ENCODE peak calls at places on chromosomes 1 and 21, in seven cellular contexts. N is WTC11, D is GM12878, V is HEK293T, W is HCT116, K is K562, S is HepG2. T is an unnamed sample.

GRCh38 chr1:109815809-109816791 is 52.4 kb upstream of the EPS8L3 start:
- DNase-seq in N (no peak), D (peak; percentile 90), V (no peak), W (no peak), K (peak; percentile 5), S (no peak), T (no peak)

GRCh38 chr1:43451701-43452532 is 1.8 kb downstream of the HYI start:
- DNase-seq in N (no peak), D (no peak), V (no peak), W (no peak), K (no peak), S (no peak), T (no peak)

GRCh38 chr21:45376459-45377324 is 28.3 kb upstream of the COL18A1 start:
- DNase-seq in N (no peak), D (no peak), V (no peak), W (no peak), K (no peak), S (no peak), T (peak; percentile 27)

GRCh38 chr1:246317723-246318359 is 189.2 kb downstream of the SMYD3 start:
- DNase-seq in N (no peak), D (no peak), V (no peak), W (no peak), K (no peak), S (no peak), T (no peak)

GRCh38 chr1:96387785-96388184 is 333.8 kb upstream of the PTBP2 start:
- DNase-seq in N (no peak), D (no peak), V (no peak), W (no peak), K (no peak), S (no peak), T (no peak)

GRCh38 chr21:36478941-36479340 is 981 bp downstream of the CLDN14 start:
- DNase-seq in N (peak; percentile 57), D (no peak), V (no peak), W (no peak), K (no peak), S (no peak), T (peak; percentile 62)

GRCh38 chr1:150498342-150498741 is 9.6 kb upstream of the ECM1 start:
- DNase-seq in N (no peak), D (no peak), V (no peak), W (no peak), K (no peak), S (no peak), T (no peak)

GRCh38 chr21:15243356-15243755 is 178.6 kb upstream of the NRIP1 start:
- DNase-seq in N (no peak), D (no peak), V (no peak), W (no peak), K (no peak), S (no peak), T (no peak)

GRCh38 chr1:180365039-180365438 is 135.0 kb downstream of the LHX4 start:
- DNase-seq in N (no peak), D (no peak), V (peak; percentile 30), W (no peak), K (peak; percentile 28), S (peak; percentile 9), T (no peak)

GRCh38 chr1:237187854-237188253 is 145.9 kb downstream of the RYR2 start:
- DNase-seq in N (no peak), D (no peak), V (no peak), W (no peak), K (no peak), S (no peak), T (no peak)

GRCh38 chr1:165073402-165074007 is 283.0 kb downstream of the LMX1A start:
- DNase-seq in N (no peak), D (no peak), V (peak; percentile 71), W (peak; percentile 51), K (peak; percentile 49), S (peak; percentile 43), T (no peak)

GRCh38 chr21:38380391-38381137 is 117.7 kb downstream of the ERG start:
- DNase-seq in N (no peak), D (no peak), V (no peak), W (no peak), K (no peak), S (no peak), T (no peak)

GRCh38 chr1:149906561-149906960 is 7.2 kb downstream of the BOLA1 start:
- DNase-seq in N (no peak), D (no peak), V (peak; percentile 4), W (no peak), K (peak; percentile 74), S (no peak), T (no peak)

GRCh38 chr1:12436817-12437599 is 181.0 kb downstream of the DHRS3 start:
- DNase-seq in N (no peak), D (no peak), V (no peak), W (no peak), K (peak; percentile 54), S (peak; percentile 69), T (no peak)

GRCh38 chr1:45542591-45542990 is 8.0 kb upstream of the AKR1A1 start:
- DNase-seq in N (no peak), D (no peak), V (no peak), W (no peak), K (peak; percentile 39), S (peak; percentile 90), T (no peak)

GRCh38 chr1:24185056-24185455 is 2.0 kb downstream of the IFNLR1 start:
- DNase-seq in N (no peak), D (no peak), V (no peak), W (no peak), K (no peak), S (no peak), T (no peak)

GRCh38 chr1:171351961-171352360 is 38.0 kb downstream of the FMO4 start:
- DNase-seq in N (no peak), D (no peak), V (no peak), W (no peak), K (no peak), S (no peak), T (no peak)

GRCh38 chr1:222240536-222241181 is 307.2 kb downstream of the HHIPL2 start:
- DNase-seq in N (no peak), D (no peak), V (no peak), W (no peak), K (peak; percentile 38), S (no peak), T (no peak)

DNA sequence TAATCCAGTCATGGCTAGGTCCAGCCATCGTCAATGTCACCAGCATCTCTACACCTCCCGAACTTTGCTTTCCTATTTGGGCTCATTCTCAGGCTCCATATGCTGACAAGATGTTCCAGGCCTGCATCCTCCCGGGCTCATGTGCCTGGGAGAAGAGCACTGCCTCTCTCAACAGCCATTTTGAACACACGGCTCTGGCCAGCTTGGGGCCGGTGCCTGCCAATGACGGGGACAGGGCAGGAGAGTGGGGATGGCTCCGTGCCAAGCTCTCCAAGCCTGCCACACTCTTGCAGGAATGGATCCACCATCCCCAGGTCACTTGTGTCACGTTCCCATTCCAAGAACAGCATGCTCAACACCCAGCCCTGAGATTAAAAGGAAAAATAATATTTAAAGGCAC is 61.4 kb upstream of the PAX7 start:
- DNase-seq in N (no peak), D (no peak), V (no peak), W (no peak), K (no peak), S (no peak), T (no peak)
- TF ChIP-seq SP1 in N (no peak), D (no peak), V (no peak), W (no peak), K (no peak), S (no peak), T (no peak)

GRCh38 chr1:4485398-4485797 is 169.0 kb upstream of the AJAP1 start:
- DNase-seq in N (no peak), D (no peak), V (no peak), W (no peak), K (no peak), S (no peak), T (no peak)
- TF ChIP-seq SP1 in N (no peak), D (no peak), V (no peak), W (no peak), K (no peak), S (no peak), T (no peak)

GRCh38 chr1:101203812-101204540 is 32.8 kb upstream of the S1PR1 start:
- DNase-seq in N (no peak), D (no peak), V (no peak), W (no peak), K (no peak), S (no peak), T (no peak)
- TF ChIP-seq SP1 in N (no peak), D (no peak), V (no peak), W (no peak), K (no peak), S (no peak), T (no peak)

GRCh38 chr1:91791691-91792392 is 94.1 kb downstream of the TGFBR3 start:
- DNase-seq in N (no peak), D (no peak), V (no peak), W (no peak), K (no peak), S (no peak), T (no peak)
- TF ChIP-seq SP1 in N (no peak), D (no peak), V (no peak), W (no peak), K (no peak), S (no peak), T (no peak)

GRCh38 chr1:215475719-215476525 is 91.2 kb upstream of the KCTD3 start:
- DNase-seq in N (no peak), D (no peak), V (no peak), W (no peak), K (no peak), S (no peak), T (no peak)
- TF ChIP-seq SP1 in N (no peak), D (no peak), V (no peak), W (no peak), K (no peak), S (no peak), T (no peak)

GRCh38 chr1:207823880-207824566 is 72.2 kb downstream of the CD46 start:
- DNase-seq in N (peak; percentile 32), D (peak; percentile 85), V (peak; percentile 41), W (peak; percentile 37), K (no peak), S (peak; percentile 86), T (peak; percentile 54)
- TF ChIP-seq SP1 in N (no peak), D (peak; percentile 75), V (no peak), W (no peak), K (no peak), S (no peak), T (peak; percentile 36)

GRCh38 chr1:235070819-235071218 is 57.8 kb downstream of the TOMM20 start:
- DNase-seq in N (no peak), D (no peak), V (no peak), W (no peak), K (no peak), S (no peak), T (no peak)

GRCh38 chr1:235069577-235070563 is 58.8 kb downstream of the TOMM20 start:
- DNase-seq in N (no peak), D (no peak), V (no peak), W (no peak), K (no peak), S (peak; percentile 90), T (no peak)

GRCh38 chr1:235068155-235069121 is 60.2 kb downstream of the TOMM20 start:
- DNase-seq in N (no peak), D (no peak), V (no peak), W (peak; percentile 49), K (peak; percentile 43), S (peak; percentile 86), T (no peak)

GRCh38 chr1:235069171-235069570 is 59.5 kb downstream of the TOMM20 start:
- DNase-seq in N (no peak), D (no peak), V (no peak), W (no peak), K (no peak), S (no peak), T (no peak)

GRCh38 chr1:235067396-235068154 is 61.1 kb downstream of the TOMM20 start:
- DNase-seq in N (no peak), D (no peak), V (no peak), W (peak; percentile 94), K (no peak), S (peak; percentile 58), T (no peak)
- TF ChIP-seq SP1 in N (no peak), D (no peak), V (no peak), W (peak; percentile 89), K (no peak), S (no peak), T (no peak)